ENCODE peak calls at places on chromosomes 3 and 15, in seven cellular contexts. S is MCF 10A; H is glutamatergic neuron; M is left lung; T is CD4-positive, alpha-beta T cell; X is GM13977; O is neural progenitor cell. F is an unnamed sample.
A peak's percentile ranks its signal among the peaks of the same experiment; 100 is the strongest.

GRCh38 chr15:97680606-97681220 is 279.8 kb upstream of the ARRDC4 start:
- DNase-seq in H (no peak), O (no peak), T (no peak), S (no peak), M (no peak), X (no peak), F (no peak)

GRCh38 chr3:109973733-109974132 is 636.4 kb upstream of the DPPA4 start:
- DNase-seq in M (no peak), T (no peak), H (no peak), S (peak; percentile 18), X (no peak), O (no peak), F (no peak)

GRCh38 chr3:64278631-64279030 is 53.4 kb upstream of the PRICKLE2 start:
- DNase-seq in T (no peak), S (no peak), M (no peak), X (no peak), H (no peak), O (peak; percentile 16), F (no peak)

GRCh38 chr15:85036716-85037115 is 55.1 kb downstream of the PDE8A start:
- DNase-seq in X (no peak), H (no peak), M (no peak), T (no peak), O (no peak), S (no peak), F (no peak)

GRCh38 chr3:161273589-161274218 is 52.6 kb downstream of the NMD3 start:
- DNase-seq in O (peak; percentile 61), X (peak; percentile 8), M (no peak), H (no peak), T (no peak), S (peak; percentile 57), F (no peak)

GRCh38 chr3:1855836-1856235 is 242.8 kb upstream of the CNTN4 start:
- DNase-seq in T (no peak), M (no peak), O (no peak), H (no peak), X (no peak), S (no peak), F (no peak)

GRCh38 chr3:43869491-43869890 is 178.8 kb downstream of the ABHD5 start:
- DNase-seq in S (no peak), X (no peak), M (no peak), T (no peak), H (no peak), O (no peak), F (no peak)

GRCh38 chr3:100060685-100061484 is 53.4 kb downstream of the FILIP1L start:
- DNase-seq in X (no peak), S (no peak), H (no peak), M (no peak), O (no peak), T (no peak), F (no peak)

GRCh38 chr3:129602730-129603560 is 3.5 kb downstream of the PLXND1 start:
- DNase-seq in H (no peak), O (peak; percentile 60), S (peak; percentile 82), X (no peak), M (no peak), T (no peak), F (no peak)

GRCh38 chr15:36458406-36458805 is 121.0 kb upstream of the CDIN1 start:
- DNase-seq in O (no peak), S (no peak), H (no peak), T (no peak), M (no peak), X (no peak), F (no peak)

GRCh38 chr15:31262901-31263671 is 63.5 kb upstream of the KLF13 start:
- DNase-seq in O (no peak), S (peak; percentile 95), H (no peak), T (no peak), M (no peak), X (peak; percentile 73), F (peak; percentile 19)

GRCh38 chr15:59762558-59762957 is 73.4 kb upstream of the BNIP2 start:
- DNase-seq in X (no peak), T (no peak), O (no peak), S (peak; percentile 14), H (no peak), M (no peak), F (no peak)

GRCh38 chr15:31306426-31307269 is 20.0 kb upstream of the KLF13 start:
- DNase-seq in T (no peak), S (peak; percentile 26), M (peak; percentile 71), O (peak; percentile 98), X (no peak), H (peak; percentile 88), F (no peak)

GRCh38 chr3:13025090-13025489 is 48.1 kb downstream of the IQSEC1 start:
- DNase-seq in O (no peak), M (peak; percentile 81), T (no peak), X (no peak), S (peak; percentile 63), H (no peak), F (no peak)

GRCh38 chr3:16761576-16761975 is 123.2 kb upstream of the PLCL2 start:
- DNase-seq in S (no peak), O (no peak), M (no peak), X (no peak), T (no peak), H (no peak), F (no peak)

GRCh38 chr3:17505856-17506255 is 236.6 kb downstream of the TBC1D5 start:
- DNase-seq in M (no peak), S (no peak), X (no peak), T (no peak), O (no peak), H (no peak), F (no peak)

GRCh38 chr3:159987291-159987711 is 1.3 kb upstream of the IL12A start:
- DNase-seq in T (no peak), H (no peak), X (no peak), O (peak; percentile 48), M (no peak), S (peak; percentile 12), F (no peak)

GRCh38 chr15:77838595-77838994 is 205.9 kb upstream of the LINGO1 start:
- DNase-seq in H (no peak), M (no peak), O (no peak), T (no peak), X (no peak), S (no peak), F (no peak)

GRCh38 chr3:16511561-16512434 is 1.7 kb downstream of the RFTN1 start:
- DNase-seq in S (no peak), M (no peak), H (no peak), O (peak; percentile 20), X (peak; percentile 83), T (peak; percentile 86), F (peak; percentile 34)

GRCh38 chr15:38796589-38796988 is 232.0 kb upstream of the RASGRP1 start:
- DNase-seq in M (no peak), S (no peak), H (no peak), T (no peak), O (no peak), X (no peak), F (no peak)

GRCh38 chr3:11661827-11662226 is 18.1 kb upstream of the VGLL4 start:
- DNase-seq in M (no peak), O (no peak), H (no peak), X (no peak), S (peak; percentile 37), T (no peak), F (no peak)

GRCh38 chr3:28376424-28376823 is 27.8 kb upstream of the AZI2 start:
- DNase-seq in O (no peak), M (no peak), S (peak; percentile 94), T (no peak), X (no peak), H (no peak), F (no peak)

GRCh38 chr15:50353251-50353998 is 1.6 kb downstream of the GABPB1 start:
- DNase-seq in T (peak; percentile 17), M (no peak), S (peak; percentile 66), H (no peak), X (peak; percentile 26), O (no peak), F (no peak)

GRCh38 chr15:99704444-99704838 is 28.8 kb downstream of the LYSMD4 start:
- DNase-seq in T (no peak), S (peak; percentile 88), M (no peak), X (peak; percentile 63), H (no peak), O (peak; percentile 89), F (no peak)

GRCh38 chr3:45104715-45105711 is 41.2 kb downstream of the CDCP1 start:
- DNase-seq in S (no peak), X (no peak), T (no peak), O (no peak), H (no peak), M (no peak), F (no peak)

GRCh38 chr15:61314443-61314842 is 85.3 kb upstream of the RORA start:
- DNase-seq in M (no peak), O (no peak), S (no peak), X (no peak), H (no peak), T (no peak), F (no peak)

GRCh38 chr15:22989576-22990477 is 9.7 kb upstream of the CYFIP1 start:
- DNase-seq in H (no peak), O (peak; percentile 4), S (peak; percentile 14), M (no peak), X (no peak), T (no peak), F (no peak)
- TF ChIP-seq CTCF in H (no peak), O (no peak), S (no peak), M (no peak), X (no peak), T (no peak), F (no peak)

GRCh38 chr3:113966172-113966571 is 18.4 kb downstream of the ZDHHC23 start:
- DNase-seq in X (no peak), T (no peak), S (no peak), H (no peak), O (no peak), M (no peak), F (no peak)
- TF ChIP-seq CTCF in X (no peak), T (no peak), S (no peak), H (no peak), O (no peak), M (no peak), F (no peak)

GRCh38 chr3:140093742-140094141 is 158.8 kb downstream of the CLSTN2 start:
- DNase-seq in O (no peak), S (peak; percentile 91), T (no peak), H (no peak), X (no peak), M (no peak), F (peak; percentile 52)

GRCh38 chr3:140097874-140098273 is 162.9 kb downstream of the CLSTN2 start:
- DNase-seq in S (no peak), M (no peak), X (no peak), O (no peak), H (no peak), T (no peak), F (no peak)

GRCh38 chr3:140100479-140100878 is 165.5 kb downstream of the CLSTN2 start:
- DNase-seq in M (no peak), O (no peak), T (no peak), H (no peak), X (no peak), S (no peak), F (no peak)

GRCh38 chr3:140092883-140093536 is 158.0 kb downstream of the CLSTN2 start:
- DNase-seq in M (peak; percentile 61), T (no peak), S (no peak), O (peak; percentile 6), H (no peak), X (no peak), F (no peak)

GRCh38 chr3:140096037-140096436 is 161.1 kb downstream of the CLSTN2 start:
- DNase-seq in T (no peak), S (no peak), M (no peak), O (no peak), X (no peak), H (no peak), F (no peak)
- TF ChIP-seq CTCF in T (no peak), S (no peak), M (no peak), O (no peak), X (no peak), H (no peak), F (no peak)

GRCh38 chr3:137360531-137361201 is 402.9 kb downstream of the IL20RB start:
- DNase-seq in T (no peak), X (no peak), S (no peak), H (no peak), M (no peak), O (no peak), F (no peak)
- TF ChIP-seq CTCF in T (no peak), X (no peak), S (no peak), H (no peak), M (no peak), O (peak; percentile 33), F (no peak)

F was measured in omental fat pad.